ENCODE peak calls at places on chromosomes 2 and 18, in four cellular contexts. One of them, this sample, is unnamed. For H3K4me1, the result is how much of the 10 kb centered on the place peaks cover.

GRCh38 chr2:14557921-14558320 is 74.6 kb upstream of the LRATD1 start:
- DNase-seq in tibial artery: no peak
- DNase-seq in Peyer's patch: no peak
- DNase-seq in IMR-90: no peak
- DNase-seq in this sample: no peak

GRCh38 chr2:12884713-12885282 is 168.1 kb downstream of the TRIB2 start:
- DNase-seq in tibial artery: peak
- DNase-seq in Peyer's patch: no peak
- DNase-seq in IMR-90: peak
- DNase-seq in this sample: no peak

GRCh38 chr2:36395866-36396265 is 40.3 kb downstream of the CRIM1 start:
- DNase-seq in tibial artery: no peak
- DNase-seq in Peyer's patch: no peak
- DNase-seq in IMR-90: no peak
- DNase-seq in this sample: no peak

GRCh38 chr2:15893689-15894325 is 46.5 kb upstream of the MYCN start:
- DNase-seq in tibial artery: no peak
- DNase-seq in Peyer's patch: no peak
- DNase-seq in IMR-90: no peak
- DNase-seq in this sample: no peak

GRCh38 chr2:211534655-211535054 is 978.3 kb downstream of the CPS1 start:
- DNase-seq in tibial artery: no peak
- DNase-seq in Peyer's patch: no peak
- DNase-seq in IMR-90: no peak
- DNase-seq in this sample: no peak

GRCh38 chr2:179264238-179265081 is at the start of gene SESTD1:
- DNase-seq in tibial artery: peak
- DNase-seq in Peyer's patch: peak
- DNase-seq in IMR-90: peak
- DNase-seq in this sample: peak

GRCh38 chr2:17539993-17540812 is at the start of gene VSNL1:
- DNase-seq in tibial artery: peak
- DNase-seq in Peyer's patch: peak
- DNase-seq in IMR-90: peak
- DNase-seq in this sample: peak

GRCh38 chr2:85221291-85221690 is 88.1 kb downstream of the TCF7L1 start:
- DNase-seq in tibial artery: no peak
- DNase-seq in Peyer's patch: no peak
- DNase-seq in IMR-90: peak
- DNase-seq in this sample: no peak

GRCh38 chr18:79570266-79571201 is 109.1 kb upstream of the CTDP1 start:
- DNase-seq in tibial artery: no peak
- DNase-seq in Peyer's patch: no peak
- DNase-seq in IMR-90: peak
- DNase-seq in this sample: no peak

DNA sequence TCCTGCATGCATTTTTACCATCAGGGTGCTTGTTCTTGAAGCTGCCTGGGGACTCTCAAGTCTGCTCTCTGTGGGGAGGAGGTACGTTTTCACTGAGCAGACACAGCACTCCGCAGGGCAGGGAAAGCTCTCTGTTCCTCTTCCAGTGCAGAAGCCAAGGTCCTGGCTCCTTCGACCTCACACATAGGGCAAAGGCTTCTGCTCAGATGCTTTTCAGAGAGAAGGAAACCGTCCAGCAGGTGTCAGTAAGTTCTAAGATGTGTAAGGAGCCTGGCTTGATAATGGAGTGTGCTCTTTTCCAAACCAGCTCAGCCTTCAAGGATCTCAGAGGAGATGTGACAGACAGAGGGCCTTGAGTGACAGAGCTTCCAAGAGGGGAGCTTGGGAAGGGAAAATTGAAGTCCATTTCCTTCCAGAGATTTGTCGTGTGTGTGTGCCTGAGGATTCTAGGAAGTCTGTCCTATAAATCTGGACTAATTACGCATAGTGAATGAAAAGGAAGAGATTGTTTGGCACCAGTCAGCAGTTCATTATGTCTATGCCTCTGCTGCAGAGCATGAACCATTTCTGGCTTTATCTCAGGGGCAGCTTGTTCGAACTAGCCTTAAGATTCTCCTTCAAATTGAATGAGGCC is 67.4 kb upstream of the UPP2 start:
- DNase-seq in tibial artery: no peak
- DNase-seq in Peyer's patch: no peak
- DNase-seq in IMR-90: peak
- DNase-seq in this sample: peak
- TF ChIP-seq CTCF in tibial artery: no peak
- TF ChIP-seq CTCF in Peyer's patch: peak
- TF ChIP-seq CTCF in IMR-90: peak
- TF ChIP-seq CTCF in this sample: no peak

DNA sequence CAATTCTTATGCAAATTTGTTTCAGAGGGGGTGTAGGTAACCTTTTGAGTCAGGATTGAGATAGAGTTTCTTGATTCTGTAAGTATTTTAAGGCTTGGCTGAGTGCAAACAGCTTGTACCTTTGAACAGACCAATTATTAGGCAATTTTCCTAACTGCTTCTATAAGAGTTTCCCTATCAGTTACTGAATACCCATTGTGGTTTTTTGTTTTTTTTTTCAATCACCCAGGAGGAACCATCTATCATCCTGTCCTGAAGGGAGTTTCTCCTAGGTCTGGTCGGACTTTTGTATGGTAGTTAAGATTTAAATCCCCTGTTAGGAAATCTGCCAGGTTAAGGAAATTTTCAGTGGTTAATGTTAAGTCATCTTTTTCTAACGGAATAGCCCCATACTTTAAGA is 319.4 kb upstream of the SLC39A10 start:
- DNase-seq in tibial artery: no peak
- DNase-seq in Peyer's patch: no peak
- DNase-seq in IMR-90: no peak
- DNase-seq in this sample: no peak
- H3K4me1 ChIP-seq in tibial artery: under half
- H3K4me1 ChIP-seq in Peyer's patch: under half
- H3K4me1 ChIP-seq in IMR-90: under half
- H3K4me1 ChIP-seq in this sample: under half

GRCh38 chr2:54904836-54905235 is 145.4 kb downstream of the RTN4 start:
- DNase-seq in tibial artery: no peak
- DNase-seq in Peyer's patch: peak
- DNase-seq in IMR-90: no peak
- DNase-seq in this sample: peak

GRCh38 chr2:54901224-54901986 is 148.8 kb downstream of the RTN4 start:
- DNase-seq in tibial artery: no peak
- DNase-seq in Peyer's patch: no peak
- DNase-seq in IMR-90: no peak
- DNase-seq in this sample: no peak

GRCh38 chr2:54902763-54903162 is 147.5 kb downstream of the RTN4 start:
- DNase-seq in tibial artery: no peak
- DNase-seq in Peyer's patch: no peak
- DNase-seq in IMR-90: no peak
- DNase-seq in this sample: no peak

GRCh38 chr2:54906711-54907110 is 143.5 kb downstream of the RTN4 start:
- DNase-seq in tibial artery: no peak
- DNase-seq in Peyer's patch: no peak
- DNase-seq in IMR-90: no peak
- DNase-seq in this sample: no peak

DNA sequence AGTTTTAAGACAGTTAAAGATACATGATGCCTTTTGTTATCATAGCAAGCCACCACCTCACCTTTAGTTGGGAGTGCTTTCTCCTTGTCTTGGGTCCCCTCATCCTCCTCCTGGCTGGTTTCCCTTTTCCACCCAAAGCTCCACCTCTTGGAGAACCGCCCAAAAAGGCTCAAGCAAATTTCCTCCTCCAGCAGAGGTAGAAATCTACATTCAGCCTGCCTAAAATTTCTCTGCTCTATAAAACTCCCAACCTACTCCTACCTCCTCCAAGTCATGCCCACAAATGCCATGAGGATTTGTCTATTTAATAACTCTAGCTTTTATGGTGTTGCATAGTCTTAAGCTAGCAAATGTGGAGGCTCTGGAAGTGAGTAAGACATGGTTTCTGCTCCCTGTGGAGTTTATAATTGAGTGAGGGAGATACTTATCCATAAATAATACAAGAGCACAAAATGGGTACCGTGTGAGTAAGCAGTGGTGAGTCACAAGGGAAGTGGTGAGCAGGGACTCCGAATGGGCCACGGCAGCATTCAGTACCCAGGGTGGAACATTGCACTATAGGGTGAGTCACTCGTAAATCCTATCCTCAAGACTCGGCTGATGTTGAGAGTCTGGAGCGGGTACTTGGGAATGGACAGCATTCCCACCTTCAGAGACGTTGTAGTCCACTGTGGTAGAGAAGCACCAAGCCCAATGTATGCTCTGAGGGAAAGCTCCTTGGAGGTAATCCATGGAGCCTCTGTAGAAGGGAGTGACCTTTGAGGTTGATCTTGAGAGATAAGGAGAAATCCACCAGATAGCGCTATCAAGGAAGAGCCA is 146.3 kb downstream of the RTN4 start:
- DNase-seq in tibial artery: no peak
- DNase-seq in Peyer's patch: peak
- DNase-seq in IMR-90: peak
- DNase-seq in this sample: peak
- H3K4me3 ChIP-seq in tibial artery: no peak
- H3K4me3 ChIP-seq in Peyer's patch: no peak
- H3K4me3 ChIP-seq in IMR-90: no peak
- H3K4me3 ChIP-seq in this sample: no peak

DNA sequence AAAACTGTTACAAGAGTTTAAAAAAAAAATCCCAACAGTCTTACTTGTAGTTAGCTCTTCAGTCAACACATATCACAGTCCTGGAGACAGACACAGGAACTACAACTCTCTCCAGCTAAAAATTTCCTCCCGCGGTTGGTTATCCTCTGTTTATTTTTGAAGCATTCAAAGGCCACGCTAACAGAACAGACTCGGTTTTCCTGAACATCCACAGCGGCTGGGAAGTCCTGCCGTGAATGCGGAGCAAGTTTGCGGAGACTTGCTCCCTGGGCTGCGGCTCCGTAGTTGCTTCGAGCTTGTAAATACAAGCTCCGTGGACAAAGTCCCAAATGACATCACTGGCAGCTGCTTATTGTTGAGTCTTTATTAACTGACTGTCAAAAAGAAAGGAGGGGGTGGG is at the start of gene NCKAP5:
- DNase-seq in tibial artery: no peak
- DNase-seq in Peyer's patch: peak
- DNase-seq in IMR-90: peak
- DNase-seq in this sample: peak
- TF ChIP-seq CTCF in tibial artery: no peak
- TF ChIP-seq CTCF in Peyer's patch: peak
- TF ChIP-seq CTCF in IMR-90: peak
- TF ChIP-seq CTCF in this sample: no peak

This sample was measured in mucosa of descending colon.